ENCODE peak calls at places on chromosome 10, in eight cellular contexts. O is H54; B is caudate nucleus; J is fibroblast of the conjunctiva; W is left lung; P is CD8-positive, alpha-beta T cell; X is fibroblast of lung; S is CD4-positive, alpha-beta T cell. U is an unnamed sample.

GRCh38 chr10:106504536-106504935 is 660.0 kb downstream of the SORCS1 start:
- DNase-seq in O (no peak), B (no peak), J (peak), W (no peak), P (no peak), X (no peak), S (no peak), U (peak)

GRCh38 chr10:119445311-119445934 is 97.1 kb downstream of the RGS10 start:
- DNase-seq in O (peak), B (peak), J (peak), W (peak), P (peak), X (peak), S (peak), U (peak)

GRCh38 chr10:71968553-71969474 is 4.6 kb downstream of the CHST3 start:
- DNase-seq in O (no peak), B (no peak), J (no peak), W (no peak), P (no peak), X (no peak), S (no peak), U (no peak)

GRCh38 chr10:97479939-97480338 is 18.3 kb downstream of the MMS19 start:
- DNase-seq in O (no peak), B (peak), J (no peak), W (no peak), P (no peak), X (no peak), S (no peak), U (no peak)

GRCh38 chr10:132904814-132905649 is 37.3 kb downstream of the CFAP46 start:
- DNase-seq in O (no peak), B (no peak), J (no peak), W (no peak), P (no peak), X (no peak), S (no peak), U (no peak)

GRCh38 chr10:70474780-70475179 is 3.8 kb upstream of the PALD1 start:
- DNase-seq in O (no peak), B (no peak), J (no peak), W (no peak), P (no peak), X (no peak), S (no peak), U (no peak)

GRCh38 chr10:14588084-14588937 is 186.4 kb downstream of the FAM107B start:
- DNase-seq in O (peak), B (peak), J (peak), W (no peak), P (no peak), X (peak), S (no peak), U (peak)

GRCh38 chr10:64089648-64090047 is 568.4 kb downstream of the REEP3 start:
- DNase-seq in O (no peak), B (no peak), J (no peak), W (no peak), P (no peak), X (no peak), S (no peak), U (no peak)

GRCh38 chr10:26367771-26368170 is 70.4 kb upstream of the APBB1IP start:
- DNase-seq in O (peak), B (no peak), J (no peak), W (no peak), P (peak), X (no peak), S (peak), U (no peak)

GRCh38 chr10:7475046-7475860 is 64.4 kb upstream of the SFMBT2 start:
- DNase-seq in O (no peak), B (peak), J (no peak), W (no peak), P (no peak), X (peak), S (no peak), U (no peak)

GRCh38 chr10:103849880-103850571 is 5.3 kb downstream of the SH3PXD2A start:
- DNase-seq in O (peak), B (no peak), J (peak), W (no peak), P (no peak), X (peak), S (no peak), U (peak)

GRCh38 chr10:13803566-13804554 is 217.1 kb downstream of the PRPF18 start:
- DNase-seq in O (no peak), B (no peak), J (no peak), W (no peak), P (no peak), X (peak), S (no peak), U (no peak)

GRCh38 chr10:96276831-96277230 is 5.5 kb upstream of the BLNK start:
- DNase-seq in O (no peak), B (no peak), J (no peak), W (no peak), P (no peak), X (no peak), S (no peak), U (no peak)

GRCh38 chr10:44933451-44933850 is 22.3 kb downstream of the TMEM72 start:
- DNase-seq in O (no peak), B (no peak), J (no peak), W (no peak), P (no peak), X (no peak), S (no peak), U (no peak)

GRCh38 chr10:1280436-1281401 is 224.5 kb downstream of the WDR37 start:
- DNase-seq in O (no peak), B (no peak), J (no peak), W (no peak), P (no peak), X (no peak), S (no peak), U (no peak)

GRCh38 chr10:60717852-60718251 is 60.4 kb upstream of the CDK1 start:
- DNase-seq in O (no peak), B (no peak), J (no peak), W (no peak), P (no peak), X (peak), S (no peak), U (no peak)

GRCh38 chr10:126533644-126534043 is 136.8 kb downstream of the C10orf90 start:
- DNase-seq in O (no peak), B (no peak), J (no peak), W (no peak), P (no peak), X (no peak), S (no peak), U (no peak)

GRCh38 chr10:110414563-110415309 is 83.0 kb upstream of the DUSP5 start:
- DNase-seq in O (peak), B (peak), J (no peak), W (peak), P (peak), X (no peak), S (peak), U (no peak)

GRCh38 chr10:131043039-131043691 is 268.4 kb downstream of the TCERG1L start:
- DNase-seq in O (no peak), B (no peak), J (no peak), W (no peak), P (no peak), X (no peak), S (no peak), U (no peak)

GRCh38 chr10:45355494-45355893 is 18.5 kb upstream of the ALOX5 start:
- DNase-seq in O (no peak), B (no peak), J (no peak), W (no peak), P (no peak), X (no peak), S (no peak), U (no peak)

GRCh38 chr10:104291439-104291951 is 22.5 kb downstream of the GSTO2 start:
- DNase-seq in O (peak), B (peak), J (peak), W (peak), P (peak), X (peak), S (peak), U (peak)

GRCh38 chr10:105358911-105359310 is 717.8 kb downstream of the SORCS3 start:
- DNase-seq in O (no peak), B (no peak), J (no peak), W (no peak), P (no peak), X (no peak), S (no peak), U (no peak)

GRCh38 chr10:28315140-28315539 is 12.3 kb upstream of the MPP7 start:
- DNase-seq in O (no peak), B (no peak), J (no peak), W (no peak), P (no peak), X (no peak), S (no peak), U (no peak)

GRCh38 chr10:60816624-60817023 is 38.3 kb downstream of the CDK1 start:
- DNase-seq in O (peak), B (peak), J (peak), W (no peak), P (no peak), X (peak), S (no peak), U (peak)

GRCh38 chr10:128781636-128782035 is 655.4 kb upstream of the MKI67 start:
- DNase-seq in O (no peak), B (no peak), J (no peak), W (no peak), P (no peak), X (no peak), S (no peak), U (no peak)

GRCh38 chr10:130354555-130354954 is 218.4 kb downstream of the GLRX3 start:
- DNase-seq in O (no peak), B (no peak), J (no peak), W (no peak), P (no peak), X (no peak), S (no peak), U (no peak)

GRCh38 chr10:49512121-49512809 is 26.7 kb downstream of the ERCC6 start:
- DNase-seq in O (no peak), B (no peak), J (no peak), W (no peak), P (no peak), X (peak), S (no peak), U (peak)

GRCh38 chr10:124344266-124344590 is 74.5 kb downstream of the OAT start:
- DNase-seq in O (no peak), B (no peak), J (no peak), W (no peak), P (no peak), X (no peak), S (no peak), U (no peak)

GRCh38 chr10:8279598-8279997 is 225.1 kb downstream of the GATA3 start:
- DNase-seq in O (peak), B (no peak), J (no peak), W (no peak), P (no peak), X (no peak), S (no peak), U (no peak)

GRCh38 chr10:129404091-129404490 is 63.0 kb upstream of the MGMT start:
- DNase-seq in O (no peak), B (no peak), J (no peak), W (no peak), P (no peak), X (no peak), S (no peak), U (no peak)

GRCh38 chr10:1210667-1211066 is 154.5 kb downstream of the WDR37 start:
- DNase-seq in O (no peak), B (no peak), J (no peak), W (no peak), P (no peak), X (no peak), S (no peak), U (no peak)

GRCh38 chr10:27461312-27461711 is 42.8 kb upstream of the RAB18 start:
- DNase-seq in O (no peak), B (no peak), J (no peak), W (no peak), P (no peak), X (no peak), S (no peak), U (no peak)

GRCh38 chr10:110007171-110007700 is 548 bp upstream of the ADD3 start:
- DNase-seq in O (peak), B (peak), J (no peak), W (peak), P (no peak), X (no peak), S (no peak), U (no peak)

GRCh38 chr10:118163227-118163626 is 116.5 kb upstream of the RAB11FIP2 start:
- DNase-seq in O (no peak), B (no peak), J (no peak), W (no peak), P (no peak), X (no peak), S (no peak), U (no peak)

GRCh38 chr10:124351481-124352220 is 67.1 kb downstream of the OAT start:
- DNase-seq in O (no peak), B (no peak), J (no peak), W (no peak), P (no peak), X (no peak), S (no peak), U (no peak)

GRCh38 chr10:87931836-87932230 is 68.4 kb downstream of the PTEN start:
- DNase-seq in O (no peak), B (no peak), J (no peak), W (no peak), P (no peak), X (no peak), S (no peak), U (no peak)